ENCODE peak calls at places on chromosomes 4 and X, in four cellular contexts. T, J, S and R are unnamed samples.

GRCh38 chr4:33924801-33925200 is 2319.5 kb downstream of the ARAP2 start:
- DNase-seq in J (no peak), T (no peak), S (no peak), R (no peak)

GRCh38 chrX:119072771-119073170 is at the start of gene CT47C1:
- DNase-seq in S (no peak), T (no peak), J (no peak), R (no peak)

GRCh38 chrX:22389544-22390243 is 117.0 kb downstream of the CBLL2 start:
- DNase-seq in S (no peak), T (no peak), J (no peak), R (no peak)

GRCh38 chrX:46574337-46574940 is 874 bp downstream of the CHST7 start:
- DNase-seq in J (no peak), T (no peak), S (peak; percentile 38), R (no peak)

GRCh38 chr4:109278594-109279031 is 23.8 kb downstream of the COL25A1 start:
- DNase-seq in S (no peak), J (no peak), T (no peak), R (no peak)

GRCh38 chrX:136694491-136695087 is 46.6 kb downstream of the CD40LG start:
- DNase-seq in J (no peak), S (peak; percentile 74), T (no peak), R (no peak)

GRCh38 chr4:139521764-139522373 is 34.1 kb downstream of the SETD7 start:
- DNase-seq in S (no peak), T (no peak), J (no peak), R (no peak)

GRCh38 chrX:16986169-16986568 is 39.7 kb downstream of the REPS2 start:
- DNase-seq in J (no peak), T (no peak), S (no peak), R (no peak)

GRCh38 chrX:10755477-10756334 is 135.3 kb upstream of the MID1 start:
- DNase-seq in S (peak; percentile 89), T (no peak), J (no peak), R (no peak)

GRCh38 chr4:151772322-151772721 is 11.5 kb upstream of the GATB start:
- DNase-seq in T (no peak), S (no peak), J (no peak), R (no peak)

GRCh38 chr4:151771664-151772063 is 10.9 kb upstream of the GATB start:
- DNase-seq in S (no peak), J (no peak), T (no peak), R (no peak)

GRCh38 chr4:151768835-151769234 is 8.0 kb upstream of the GATB start:
- DNase-seq in J (no peak), S (peak; percentile 36), T (no peak), R (no peak)

GRCh38 chr4:151770154-151770553 is 9.3 kb upstream of the GATB start:
- DNase-seq in J (no peak), S (no peak), T (no peak), R (no peak)

GRCh38 chr4:151766691-151767090 is 5.9 kb upstream of the GATB start:
- DNase-seq in S (peak; percentile 40), T (no peak), J (no peak), R (no peak)
- TF ChIP-seq CTCF in S (peak; percentile 57), T (no peak), J (no peak), R (no peak)

DNA sequence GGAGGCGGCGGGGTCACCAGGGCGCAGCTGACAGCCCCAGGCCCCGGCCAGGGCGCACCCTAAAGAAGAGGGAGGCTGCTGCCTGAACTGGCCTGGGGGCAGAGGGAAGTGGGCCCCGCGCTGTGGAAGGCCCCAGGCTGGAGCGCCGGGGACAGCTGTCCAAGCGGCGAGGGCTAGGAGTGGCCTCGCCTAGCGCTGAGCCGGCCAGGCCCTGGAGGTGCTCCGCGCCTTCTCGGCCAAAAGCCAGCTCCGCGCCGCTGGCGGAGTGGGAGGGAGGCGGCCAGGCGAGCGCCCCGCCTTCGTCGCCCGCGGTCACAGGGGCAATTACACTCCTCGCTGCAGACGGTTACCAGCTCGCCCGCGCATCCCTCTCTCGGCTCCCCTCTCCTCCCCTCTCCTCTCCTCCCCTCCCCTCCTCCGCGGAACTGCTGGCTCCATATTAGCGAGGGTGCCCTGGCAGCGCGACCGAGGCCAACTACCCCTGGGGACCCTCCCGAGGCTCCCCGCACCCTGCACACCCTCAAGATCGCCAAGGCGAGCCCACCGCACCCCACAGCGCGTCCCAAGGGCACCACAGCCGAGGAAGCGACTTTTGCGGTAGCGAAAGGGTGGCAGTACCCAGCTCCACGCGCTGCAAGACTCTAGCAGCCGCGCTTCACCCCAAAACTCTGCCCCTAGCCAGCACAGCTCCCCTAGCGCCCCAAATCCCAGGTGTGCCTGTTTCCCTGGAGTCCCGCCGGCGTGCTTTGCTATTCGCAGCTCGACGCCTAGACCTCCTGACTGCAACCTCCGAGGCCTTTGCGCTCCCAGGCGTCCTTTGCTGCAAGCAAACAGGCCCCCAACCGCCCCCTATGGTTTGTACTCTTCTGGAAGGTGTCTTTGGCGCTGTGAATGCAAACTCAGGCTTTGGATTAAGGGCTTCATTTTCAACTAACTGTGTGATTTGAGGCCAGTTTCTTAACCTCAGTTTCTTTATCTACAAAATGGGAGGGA is 91.4 kb downstream of the BCOR start:
- DNase-seq in T (peak; percentile 29), S (peak; percentile 71), J (no peak), R (no peak)
- TF ChIP-seq CTCF in T (no peak), S (no peak), J (no peak), R (no peak)

GRCh38 chr4:88284378-88285234 is at the start of gene PPM1K:
- DNase-seq in S (peak; percentile 99), J (peak; percentile 99), T (peak; percentile 99), R (peak; percentile 54)
- TF ChIP-seq CTCF in S (peak; percentile 29), J (no peak), T (peak; percentile 38), R (no peak)

GRCh38 chr4:159871141-159871540 is 768.3 kb downstream of the RAPGEF2 start:
- DNase-seq in S (no peak), J (no peak), T (no peak), R (no peak)
- TF ChIP-seq CTCF in S (no peak), J (no peak), T (no peak), R (no peak)

GRCh38 chr4:8688041-8688907 is 95.7 kb downstream of the CPZ start:
- DNase-seq in S (peak; percentile 86), T (no peak), J (no peak), R (no peak)
- TF ChIP-seq CTCF in S (peak; percentile 97), T (peak; percentile 34), J (no peak), R (peak; percentile 58)

DNA sequence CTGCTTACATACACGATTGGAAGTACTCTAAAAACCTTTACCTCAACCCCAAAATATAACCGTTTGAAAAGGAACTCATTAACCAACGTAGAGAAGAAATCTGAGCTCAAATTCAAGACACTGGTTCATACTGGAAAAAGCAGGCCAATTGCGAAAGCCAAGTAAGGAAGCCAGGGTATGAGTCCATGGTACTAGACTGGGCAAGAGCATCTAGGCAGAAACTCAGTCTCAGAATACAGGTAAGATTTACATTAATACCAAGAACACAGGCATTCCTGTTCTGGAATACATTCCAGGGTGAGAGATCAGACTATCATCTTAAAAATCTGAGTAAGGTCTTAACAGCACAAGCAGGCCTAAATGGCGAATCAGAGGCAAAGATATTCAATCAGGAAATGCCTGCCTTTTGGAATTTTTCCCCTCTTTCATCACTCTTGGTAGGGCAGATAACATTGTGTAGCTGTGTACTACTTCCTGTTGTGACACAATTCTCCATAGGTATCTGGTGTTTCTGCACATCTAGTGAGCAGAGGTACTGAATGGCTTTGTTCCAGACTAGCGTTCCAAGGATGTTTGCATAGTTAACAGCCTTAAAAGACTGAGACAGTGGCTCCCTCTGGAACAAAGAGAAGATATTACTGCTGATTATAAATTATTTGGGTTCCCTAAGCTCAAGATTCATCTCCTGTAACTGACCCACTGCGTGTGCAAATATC is 311.3 kb downstream of the PCDH19 start:
- DNase-seq in S (no peak), T (no peak), J (no peak), R (no peak)
- TF ChIP-seq CTCF in S (no peak), T (no peak), J (no peak), R (no peak)

GRCh38 chrX:129115104-129115503 is 408.2 kb downstream of the SMARCA1 start:
- DNase-seq in T (no peak), J (no peak), S (peak; percentile 82), R (no peak)
- TF ChIP-seq CTCF in T (no peak), J (no peak), S (peak; percentile 72), R (peak; percentile 28)

GRCh38 chr4:186723207-186724047 is at the start of gene FAT1:
- DNase-seq in S (peak; percentile 79), J (peak; percentile 39), T (peak; percentile 61), R (peak; percentile 60)

GRCh38 chr4:186724048-186724860 is 598 bp upstream of the FAT1 start:
- DNase-seq in J (peak; percentile 37), T (peak; percentile 42), S (peak; percentile 91), R (no peak)

GRCh38 chr4:186717556-186717955 is 6.1 kb downstream of the FAT1 start:
- DNase-seq in J (no peak), T (no peak), S (no peak), R (no peak)

GRCh38 chr4:186722856-186723206 is 825 bp downstream of the FAT1 start:
- DNase-seq in S (no peak), J (no peak), T (no peak), R (no peak)

GRCh38 chr4:186719925-186720694 is 3.5 kb downstream of the FAT1 start:
- DNase-seq in J (no peak), S (peak; percentile 85), T (no peak), R (no peak)
- TF ChIP-seq CTCF in J (peak; percentile 29), S (peak; percentile 90), T (peak; percentile 43), R (peak; percentile 61)